ENCODE peak calls at places on chromosomes 5 and 9, in six cellular contexts. N is endothelial cell of umbilical vein, O is astrocyte, K is GM23338, J is OCI-LY7, Y is fibroblast of lung. C is an unnamed sample.

GRCh38 chr9:109507421-109507838 is 9.3 kb upstream of the PTPN3 start:
- DNase-seq in J (no peak), Y (peak; percentile 73), O (peak; percentile 54), K (no peak), N (peak; percentile 48), C (peak; percentile 83)

GRCh38 chr9:126860757-126861466 is 473 bp downstream of the ZBTB34 start:
- DNase-seq in K (peak; percentile 48), Y (no peak), O (no peak), J (peak; percentile 28), N (peak; percentile 46), C (no peak)

GRCh38 chr9:134180786-134181647 is 16.7 kb upstream of the RNU6ATAC start:
- DNase-seq in O (no peak), N (no peak), J (no peak), K (no peak), Y (no peak), C (no peak)

GRCh38 chr5:103224118-103224893 is 34.3 kb upstream of the MACIR start:
- DNase-seq in O (peak; percentile 50), K (peak; percentile 87), N (peak; percentile 78), J (peak; percentile 66), Y (peak; percentile 78), C (peak; percentile 79)

GRCh38 chr5:78318337-78318736 is 23.8 kb upstream of the AP3B1 start:
- DNase-seq in O (no peak), Y (no peak), K (no peak), J (no peak), N (no peak), C (no peak)

GRCh38 chr5:57741326-57741725 is 258.7 kb upstream of the ACTBL2 start:
- DNase-seq in K (no peak), Y (no peak), O (no peak), J (no peak), N (peak; percentile 67), C (no peak)

GRCh38 chr5:118295045-118295444 is 693.3 kb downstream of the DTWD2 start:
- DNase-seq in Y (no peak), O (no peak), J (no peak), K (peak; percentile 56), N (no peak), C (no peak)

GRCh38 chr9:35385042-35385441 is 104.9 kb upstream of the RUSC2 start:
- DNase-seq in Y (peak; percentile 81), J (no peak), K (peak; percentile 18), O (peak; percentile 41), N (peak; percentile 52), C (peak; percentile 20)

GRCh38 chr9:126522957-126523356 is 90.8 kb upstream of the LMX1B start:
- DNase-seq in O (no peak), K (no peak), J (no peak), N (no peak), Y (no peak), C (no peak)

GRCh38 chr9:86732514-86732913 is 214.8 kb downstream of the GAS1 start:
- DNase-seq in K (no peak), Y (peak; percentile 91), O (peak; percentile 95), J (no peak), N (no peak), C (no peak)

GRCh38 chr9:125816321-125816720 is 69.1 kb downstream of the PBX3 start:
- DNase-seq in N (no peak), O (no peak), Y (no peak), J (no peak), K (no peak), C (no peak)

GRCh38 chr5:150789943-150790611 is 11.5 kb downstream of the SMIM3 start:
- DNase-seq in N (peak; percentile 87), K (peak; percentile 11), J (no peak), O (peak; percentile 100), Y (peak; percentile 98), C (peak; percentile 81)

GRCh38 chr5:132830436-132831094 is at the start of gene SHROOM1:
- DNase-seq in O (peak; percentile 28), Y (peak; percentile 31), J (peak; percentile 47), K (peak; percentile 86), N (peak; percentile 33), C (peak; percentile 88)

GRCh38 chr9:123119566-123119965 is 86.1 kb downstream of the GPR21 start:
- DNase-seq in N (no peak), Y (no peak), J (no peak), K (no peak), O (peak; percentile 56), C (no peak)

GRCh38 chr5:8068078-8068477 is 199.1 kb downstream of the MTRR start:
- DNase-seq in N (no peak), J (no peak), O (no peak), K (no peak), Y (no peak), C (no peak)

GRCh38 chr5:136080113-136080482 is 51.3 kb downstream of the TGFBI start:
- DNase-seq in Y (no peak), J (no peak), K (no peak), N (no peak), O (no peak), C (no peak)

GRCh38 chr9:35618325-35618727 is at the start of gene CD72:
- DNase-seq in O (no peak), N (no peak), K (no peak), Y (no peak), J (peak; percentile 86), C (no peak)

GRCh38 chr5:149367249-149367971 is 9.6 kb downstream of the PCYOX1L start:
- DNase-seq in N (peak; percentile 64), J (peak; percentile 69), K (peak; percentile 96), Y (peak; percentile 71), O (peak; percentile 18), C (peak; percentile 84)

GRCh38 chr5:81783401-81783800 is 32.5 kb upstream of the SSBP2 start:
- DNase-seq in J (no peak), N (no peak), O (no peak), Y (no peak), K (no peak), C (no peak)

GRCh38 chr9:98108540-98109031 is 10.4 kb downstream of the TRIM14 start:
- DNase-seq in J (peak; percentile 83), O (no peak), N (no peak), K (no peak), Y (no peak), C (no peak)

GRCh38 chr9:97904725-97905124 is 17.6 kb downstream of the TRMO start:
- DNase-seq in Y (no peak), N (no peak), K (no peak), J (no peak), O (no peak), C (no peak)

GRCh38 chr9:102185371-102185770 is 446.9 kb upstream of the GRIN3A start:
- DNase-seq in Y (no peak), K (no peak), O (no peak), J (no peak), N (no peak), C (no peak)

GRCh38 chr5:54873696-54874095 is 111.7 kb downstream of the ESM1 start:
- DNase-seq in K (no peak), J (no peak), N (peak; percentile 60), Y (no peak), O (peak; percentile 56), C (no peak)

GRCh38 chr9:137406876-137407589 is 15.9 kb downstream of the EXD3 start:
- DNase-seq in O (peak; percentile 21), N (peak; percentile 85), Y (peak; percentile 38), J (no peak), K (peak; percentile 91), C (peak; percentile 91)

GRCh38 chr9:6675268-6675667 is 29.7 kb upstream of the GLDC start:
- DNase-seq in O (no peak), Y (no peak), N (no peak), J (no peak), K (no peak), C (no peak)

GRCh38 chr9:16679327-16679821 is 191.1 kb downstream of the BNC2 start:
- DNase-seq in J (no peak), K (peak; percentile 33), O (peak; percentile 67), N (no peak), Y (no peak), C (no peak)

GRCh38 chr5:54390539-54391031 is 64.9 kb upstream of the HSPB3 start:
- DNase-seq in O (no peak), Y (no peak), K (no peak), J (no peak), N (no peak), C (no peak)

GRCh38 chr5:163106098-163106497 is 331.3 kb upstream of the CCNG1 start:
- DNase-seq in K (no peak), Y (no peak), J (no peak), N (no peak), O (no peak), C (no peak)

GRCh38 chr9:26527931-26528330 is 364.7 kb downstream of the CAAP1 start:
- DNase-seq in N (no peak), O (no peak), K (no peak), J (no peak), Y (no peak), C (no peak)

DNA sequence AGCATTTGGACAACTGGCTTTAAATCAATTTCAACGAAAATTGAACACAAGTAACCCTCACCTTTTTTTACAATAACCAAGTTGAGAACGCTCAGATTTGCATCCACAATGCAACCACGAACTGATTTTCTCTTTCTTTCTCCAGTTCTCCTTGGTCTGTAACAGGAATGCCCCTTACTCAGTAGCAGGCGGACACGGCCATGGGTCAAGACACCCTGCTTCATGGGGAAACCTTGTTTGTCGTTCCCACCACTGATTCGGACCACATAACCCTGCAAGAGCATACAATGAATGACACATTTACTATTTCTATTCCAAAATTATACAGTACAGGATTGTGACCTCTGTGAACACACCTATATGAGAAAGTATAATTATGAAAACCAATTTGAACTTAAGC is 1.4 kb downstream of the RPS6 start:
- DNase-seq in J (no peak), O (no peak), N (peak; percentile 36), Y (no peak), K (no peak), C (no peak)
- H3K27ac ChIP-seq in J (peak overlapping the region; percentile 75), O (no peak overlapping the region), N (peak overlapping the region; percentile 62), Y (no peak overlapping the region), K (peak overlapping the region; percentile 96), C (peak overlapping the region; percentile 96)

GRCh38 chr9:116237456-116237855 is 83.9 kb downstream of the PAPPA start:
- DNase-seq in O (no peak), N (no peak), J (no peak), Y (no peak), K (no peak), C (no peak)
- H3K36me3 ChIP-seq in O (peaks cover 7% of the 10 kb centered on the region), N (no peaks in the 10 kb centered on the region), J (no peaks in the 10 kb centered on the region), Y (no peaks in the 10 kb centered on the region), K (no peaks in the 10 kb centered on the region), C (no peaks in the 10 kb centered on the region)

GRCh38 chr5:32239385-32239784 is 65.3 kb upstream of the GOLPH3 start:
- DNase-seq in Y (no peak), K (no peak), O (no peak), J (no peak), N (no peak), C (no peak)
- H2AFZ ChIP-seq in Y (no peak overlapping the region), K (no peak overlapping the region), O (no peak overlapping the region), J (no peak overlapping the region), N (no peak overlapping the region), C (no peak overlapping the region)

GRCh38 chr9:135901036-135901758 is 6.1 kb downstream of the CAMSAP1 start:
- DNase-seq in K (no peak), N (no peak), J (no peak), O (no peak), Y (no peak), C (no peak)

GRCh38 chr9:135904121-135904520 is 3.2 kb downstream of the CAMSAP1 start:
- DNase-seq in N (no peak), Y (no peak), K (no peak), O (no peak), J (no peak), C (no peak)

GRCh38 chr9:135901826-135902225 is 5.5 kb downstream of the CAMSAP1 start:
- DNase-seq in J (no peak), Y (no peak), O (no peak), K (no peak), N (no peak), C (no peak)

GRCh38 chr9:135903358-135903656 is 4.0 kb downstream of the CAMSAP1 start:
- DNase-seq in Y (no peak), J (no peak), O (no peak), N (no peak), K (no peak), C (no peak)

GRCh38 chr9:135902655-135903357 is 4.5 kb downstream of the CAMSAP1 start:
- DNase-seq in N (no peak), K (no peak), O (no peak), J (no peak), Y (no peak), C (no peak)
- H3K27ac ChIP-seq in N (no peak overlapping the region), K (peak overlapping the region; percentile 57), O (no peak overlapping the region), J (no peak overlapping the region), Y (no peak overlapping the region), C (no peak overlapping the region)

C was measured in hepatocyte.